ENCODE peak calls at places on chromosomes 13 and 19, in eight cellular contexts. B, E, J, L, I, G, H and N are unnamed samples.
A peak's percentile ranks its signal among the peaks of the same experiment; 100 is the strongest.

GRCh38 chr19:56383826-56384605 is 9.3 kb downstream of the ZNF582 start:
- DNase-seq in B (no peak), E (peak; percentile 22), J (no peak), L (no peak), I (no peak), G (no peak), H (no peak), N (peak; percentile 20)

GRCh38 chr19:56105090-56105701 is 15.9 kb downstream of the ZNF787 start:
- DNase-seq in B (no peak), E (peak; percentile 33), J (no peak), L (peak; percentile 67), I (peak; percentile 69), G (peak; percentile 40), H (peak; percentile 44), N (peak; percentile 74)

GRCh38 chr13:94329277-94329676 is 150.2 kb downstream of the DCT start:
- DNase-seq in B (no peak), E (peak; percentile 69), J (no peak), L (no peak), I (peak; percentile 48), G (peak; percentile 73), H (no peak), N (peak; percentile 86)

GRCh38 chr19:6378498-6378897 is 2.8 kb upstream of the PSPN start:
- DNase-seq in B (no peak), E (no peak), J (no peak), L (no peak), I (no peak), G (no peak), H (no peak), N (no peak)

GRCh38 chr19:4567584-4568071 is 8.1 kb upstream of the SEMA6B start:
- DNase-seq in B (no peak), E (peak; percentile 20), J (peak; percentile 26), L (peak; percentile 82), I (no peak), G (peak; percentile 41), H (peak; percentile 78), N (peak; percentile 60)

GRCh38 chr19:2556221-2557092 is 80.5 kb downstream of the GADD45B start:
- DNase-seq in B (no peak), E (no peak), J (no peak), L (no peak), I (no peak), G (no peak), H (no peak), N (no peak)

GRCh38 chr19:54319049-54319448 is 6.1 kb upstream of the LILRA5 start:
- DNase-seq in B (no peak), E (no peak), J (no peak), L (no peak), I (no peak), G (no peak), H (no peak), N (no peak)

GRCh38 chr19:55354698-55355212 is at the start of gene COX6B2:
- DNase-seq in B (no peak), E (no peak), J (no peak), L (no peak), I (no peak), G (no peak), H (no peak), N (no peak)

GRCh38 chr13:24680258-24680920 is at the start of gene ATP12A:
- DNase-seq in B (peak; percentile 86), E (no peak), J (no peak), L (peak; percentile 46), I (no peak), G (no peak), H (no peak), N (no peak)

GRCh38 chr13:113008841-113009240 is 39.8 kb downstream of the MCF2L start:
- DNase-seq in B (no peak), E (no peak), J (no peak), L (no peak), I (no peak), G (no peak), H (no peak), N (no peak)

GRCh38 chr19:16303755-16304154 is 20.9 kb upstream of the KLF2 start:
- DNase-seq in B (no peak), E (no peak), J (no peak), L (no peak), I (peak; percentile 70), G (no peak), H (no peak), N (no peak)

GRCh38 chr19:7618771-7619510 is 10.4 kb downstream of the XAB2 start:
- DNase-seq in B (no peak), E (no peak), J (no peak), L (no peak), I (no peak), G (no peak), H (peak; percentile 92), N (no peak)

GRCh38 chr13:45949161-45949560 is 97.6 kb upstream of the SIAH3 start:
- DNase-seq in B (no peak), E (peak; percentile 43), J (no peak), L (no peak), I (no peak), G (no peak), H (no peak), N (no peak)

GRCh38 chr13:71626396-71626795 is 240.6 kb downstream of the DACH1 start:
- DNase-seq in B (no peak), E (peak; percentile 9), J (no peak), L (no peak), I (no peak), G (peak; percentile 29), H (no peak), N (no peak)

GRCh38 chr19:5207806-5208205 is 132.8 kb downstream of the PTPRS start:
- DNase-seq in B (no peak), E (no peak), J (no peak), L (no peak), I (no peak), G (no peak), H (no peak), N (no peak)

GRCh38 chr13:98478134-98479129 is 98.5 kb downstream of the STK24 start:
- DNase-seq in B (no peak), E (peak; percentile 36), J (no peak), L (peak; percentile 41), I (no peak), G (peak; percentile 68), H (peak; percentile 62), N (peak; percentile 54)

GRCh38 chr19:14081797-14082674 is 3.5 kb downstream of the C19orf67 start:
- DNase-seq in B (no peak), E (peak; percentile 27), J (no peak), L (peak; percentile 28), I (no peak), G (no peak), H (no peak), N (peak; percentile 30)

GRCh38 chr19:1379961-1380489 is 3.7 kb upstream of the NDUFS7 start:
- DNase-seq in B (no peak), E (no peak), J (no peak), L (no peak), I (no peak), G (no peak), H (no peak), N (no peak)